ENCODE peak calls at places on chromosomes 4 and X, in nine cellular contexts. One of them, this sample, is unnamed.
A peak's percentile ranks its signal among the peaks of the same experiment; 100 is the strongest.

GRCh38 chr4:2064276-2064991 is 5.3 kb downstream of the NAT8L start:
- DNase-seq in NCI-H1694: no peak
- DNase-seq in HCT116: no peak
- DNase-seq in stimulated activated CD4-positive, alpha-beta T cell treated with anti-CD3 and anti-CD28 coated beads, Interleukin-4, amount 100 ng/mL, for 48 hours: no peak
- DNase-seq in CD4-positive, alpha-beta T cell: no peak
- DNase-seq in germinal center: no peak
- DNase-seq in dorsolateral prefrontal cortex: peak; percentile 42
- DNase-seq in GM04503: no peak
- DNase-seq in activated T-cell treated with anti-CD3 and anti-CD28 coated beads for 48 hours: no peak
- DNase-seq in this sample: no peak

GRCh38 chr4:168584321-168584771 is 87.5 kb downstream of the PALLD start:
- DNase-seq in NCI-H1694: no peak
- DNase-seq in HCT116: no peak
- DNase-seq in stimulated activated CD4-positive, alpha-beta T cell treated with anti-CD3 and anti-CD28 coated beads, Interleukin-4, amount 100 ng/mL, for 48 hours: no peak
- DNase-seq in CD4-positive, alpha-beta T cell: no peak
- DNase-seq in germinal center: no peak
- DNase-seq in dorsolateral prefrontal cortex: no peak
- DNase-seq in GM04503: peak; percentile 61
- DNase-seq in activated T-cell treated with anti-CD3 and anti-CD28 coated beads for 48 hours: no peak
- DNase-seq in this sample: no peak

GRCh38 chr4:14842964-14843630 is 159.2 kb upstream of the CPEB2 start:
- DNase-seq in NCI-H1694: no peak
- DNase-seq in HCT116: no peak
- DNase-seq in stimulated activated CD4-positive, alpha-beta T cell treated with anti-CD3 and anti-CD28 coated beads, Interleukin-4, amount 100 ng/mL, for 48 hours: no peak
- DNase-seq in CD4-positive, alpha-beta T cell: no peak
- DNase-seq in germinal center: no peak
- DNase-seq in dorsolateral prefrontal cortex: no peak
- DNase-seq in GM04503: no peak
- DNase-seq in activated T-cell treated with anti-CD3 and anti-CD28 coated beads for 48 hours: no peak
- DNase-seq in this sample: no peak

GRCh38 chr4:74258949-74259348 is 49.3 kb upstream of the EPGN start:
- DNase-seq in NCI-H1694: no peak
- DNase-seq in HCT116: no peak
- DNase-seq in stimulated activated CD4-positive, alpha-beta T cell treated with anti-CD3 and anti-CD28 coated beads, Interleukin-4, amount 100 ng/mL, for 48 hours: no peak
- DNase-seq in CD4-positive, alpha-beta T cell: no peak
- DNase-seq in germinal center: no peak
- DNase-seq in dorsolateral prefrontal cortex: no peak
- DNase-seq in GM04503: no peak
- DNase-seq in activated T-cell treated with anti-CD3 and anti-CD28 coated beads for 48 hours: no peak
- DNase-seq in this sample: no peak

GRCh38 chr4:1727117-1728031 is 6.1 kb downstream of the TACC3 start:
- DNase-seq in NCI-H1694: no peak
- DNase-seq in HCT116: no peak
- DNase-seq in stimulated activated CD4-positive, alpha-beta T cell treated with anti-CD3 and anti-CD28 coated beads, Interleukin-4, amount 100 ng/mL, for 48 hours: no peak
- DNase-seq in CD4-positive, alpha-beta T cell: no peak
- DNase-seq in germinal center: no peak
- DNase-seq in dorsolateral prefrontal cortex: no peak
- DNase-seq in GM04503: no peak
- DNase-seq in activated T-cell treated with anti-CD3 and anti-CD28 coated beads for 48 hours: no peak
- DNase-seq in this sample: no peak

GRCh38 chr4:151223465-151223864 is 53.5 kb upstream of the PRSS48 start:
- DNase-seq in NCI-H1694: no peak
- DNase-seq in HCT116: no peak
- DNase-seq in stimulated activated CD4-positive, alpha-beta T cell treated with anti-CD3 and anti-CD28 coated beads, Interleukin-4, amount 100 ng/mL, for 48 hours: no peak
- DNase-seq in CD4-positive, alpha-beta T cell: no peak
- DNase-seq in germinal center: no peak
- DNase-seq in dorsolateral prefrontal cortex: no peak
- DNase-seq in GM04503: no peak
- DNase-seq in activated T-cell treated with anti-CD3 and anti-CD28 coated beads for 48 hours: no peak
- DNase-seq in this sample: no peak

GRCh38 chrX:12076046-12076445 is 62.2 kb upstream of the FRMPD4 start:
- DNase-seq in NCI-H1694: no peak
- DNase-seq in HCT116: no peak
- DNase-seq in stimulated activated CD4-positive, alpha-beta T cell treated with anti-CD3 and anti-CD28 coated beads, Interleukin-4, amount 100 ng/mL, for 48 hours: no peak
- DNase-seq in CD4-positive, alpha-beta T cell: no peak
- DNase-seq in germinal center: no peak
- DNase-seq in dorsolateral prefrontal cortex: no peak
- DNase-seq in GM04503: no peak
- DNase-seq in activated T-cell treated with anti-CD3 and anti-CD28 coated beads for 48 hours: no peak
- DNase-seq in this sample: no peak

GRCh38 chr4:165288639-165289428 is 38.6 kb upstream of the MSMO1 start:
- DNase-seq in NCI-H1694: no peak
- DNase-seq in HCT116: no peak
- DNase-seq in stimulated activated CD4-positive, alpha-beta T cell treated with anti-CD3 and anti-CD28 coated beads, Interleukin-4, amount 100 ng/mL, for 48 hours: no peak
- DNase-seq in CD4-positive, alpha-beta T cell: no peak
- DNase-seq in germinal center: no peak
- DNase-seq in dorsolateral prefrontal cortex: no peak
- DNase-seq in GM04503: peak; percentile 31
- DNase-seq in activated T-cell treated with anti-CD3 and anti-CD28 coated beads for 48 hours: no peak
- DNase-seq in this sample: no peak

GRCh38 chrX:6644411-6644810 is 109.5 kb upstream of the VCX3A start:
- DNase-seq in NCI-H1694: no peak
- DNase-seq in HCT116: no peak
- DNase-seq in stimulated activated CD4-positive, alpha-beta T cell treated with anti-CD3 and anti-CD28 coated beads, Interleukin-4, amount 100 ng/mL, for 48 hours: no peak
- DNase-seq in CD4-positive, alpha-beta T cell: no peak
- DNase-seq in germinal center: peak; percentile 2
- DNase-seq in dorsolateral prefrontal cortex: no peak
- DNase-seq in GM04503: no peak
- DNase-seq in activated T-cell treated with anti-CD3 and anti-CD28 coated beads for 48 hours: no peak
- DNase-seq in this sample: no peak

GRCh38 chr4:125388653-125389052 is 73.9 kb downstream of the FAT4 start:
- DNase-seq in NCI-H1694: no peak
- DNase-seq in HCT116: no peak
- DNase-seq in stimulated activated CD4-positive, alpha-beta T cell treated with anti-CD3 and anti-CD28 coated beads, Interleukin-4, amount 100 ng/mL, for 48 hours: no peak
- DNase-seq in CD4-positive, alpha-beta T cell: no peak
- DNase-seq in germinal center: no peak
- DNase-seq in dorsolateral prefrontal cortex: no peak
- DNase-seq in GM04503: peak; percentile 47
- DNase-seq in activated T-cell treated with anti-CD3 and anti-CD28 coated beads for 48 hours: no peak
- DNase-seq in this sample: no peak

GRCh38 chr4:90979551-90979950 is 852.4 kb downstream of the CCSER1 start:
- DNase-seq in NCI-H1694: no peak
- DNase-seq in HCT116: no peak
- DNase-seq in stimulated activated CD4-positive, alpha-beta T cell treated with anti-CD3 and anti-CD28 coated beads, Interleukin-4, amount 100 ng/mL, for 48 hours: no peak
- DNase-seq in CD4-positive, alpha-beta T cell: no peak
- DNase-seq in germinal center: no peak
- DNase-seq in dorsolateral prefrontal cortex: no peak
- DNase-seq in GM04503: no peak
- DNase-seq in activated T-cell treated with anti-CD3 and anti-CD28 coated beads for 48 hours: no peak
- DNase-seq in this sample: no peak

GRCh38 chrX:16839852-16840460 is 30.2 kb downstream of the RBBP7 start:
- DNase-seq in NCI-H1694: no peak
- DNase-seq in HCT116: no peak
- DNase-seq in stimulated activated CD4-positive, alpha-beta T cell treated with anti-CD3 and anti-CD28 coated beads, Interleukin-4, amount 100 ng/mL, for 48 hours: no peak
- DNase-seq in CD4-positive, alpha-beta T cell: no peak
- DNase-seq in germinal center: no peak
- DNase-seq in dorsolateral prefrontal cortex: no peak
- DNase-seq in GM04503: no peak
- DNase-seq in activated T-cell treated with anti-CD3 and anti-CD28 coated beads for 48 hours: no peak
- DNase-seq in this sample: no peak

GRCh38 chr4:20109395-20109794 is 142.3 kb upstream of the SLIT2 start:
- DNase-seq in NCI-H1694: no peak
- DNase-seq in HCT116: no peak
- DNase-seq in stimulated activated CD4-positive, alpha-beta T cell treated with anti-CD3 and anti-CD28 coated beads, Interleukin-4, amount 100 ng/mL, for 48 hours: no peak
- DNase-seq in CD4-positive, alpha-beta T cell: no peak
- DNase-seq in germinal center: no peak
- DNase-seq in dorsolateral prefrontal cortex: no peak
- DNase-seq in GM04503: no peak
- DNase-seq in activated T-cell treated with anti-CD3 and anti-CD28 coated beads for 48 hours: no peak
- DNase-seq in this sample: no peak

GRCh38 chr4:87949961-87950360 is 25.6 kb upstream of the SPP1 start:
- DNase-seq in NCI-H1694: no peak
- DNase-seq in HCT116: no peak
- DNase-seq in stimulated activated CD4-positive, alpha-beta T cell treated with anti-CD3 and anti-CD28 coated beads, Interleukin-4, amount 100 ng/mL, for 48 hours: no peak
- DNase-seq in CD4-positive, alpha-beta T cell: no peak
- DNase-seq in germinal center: no peak
- DNase-seq in dorsolateral prefrontal cortex: no peak
- DNase-seq in GM04503: no peak
- DNase-seq in activated T-cell treated with anti-CD3 and anti-CD28 coated beads for 48 hours: no peak
- DNase-seq in this sample: no peak

This sample was measured in stimulated activated naive B cell treated with anti-CD40 and anti-IgM and Interleukin-4, amounts not matched to agents 10 μg/mL and 1 μg/mL and 100 μg/mL, for 72 hours.